ENCODE peak calls at places on chromosomes 16 and 17, in four cellular contexts. One of them, this sample, is unnamed.

GRCh38 chr16:27365142-27366089 is 36.6 kb upstream of the IL21R start:
- DNase-seq in retina: no peak
- DNase-seq in T-cell: no peak
- DNase-seq in Panc1: no peak
- DNase-seq in this sample: no peak

GRCh38 chr17:13557077-13557476 is 44.7 kb downstream of the HS3ST3A1 start:
- DNase-seq in retina: no peak
- DNase-seq in T-cell: no peak
- DNase-seq in Panc1: no peak
- DNase-seq in this sample: no peak

GRCh38 chr17:73738751-73739575 is 94.7 kb upstream of the SDK2 start:
- DNase-seq in retina: no peak
- DNase-seq in T-cell: no peak
- DNase-seq in Panc1: no peak
- DNase-seq in this sample: no peak

GRCh38 chr16:3004319-3004718 is 8.4 kb upstream of the CLDN9 start:
- DNase-seq in retina: no peak
- DNase-seq in T-cell: no peak
- DNase-seq in Panc1: no peak
- DNase-seq in this sample: no peak

GRCh38 chr16:85055503-85056210 is 28.1 kb downstream of the KIAA0513 start:
- DNase-seq in retina: no peak
- DNase-seq in T-cell: peak
- DNase-seq in Panc1: no peak
- DNase-seq in this sample: peak

GRCh38 chr17:62671553-62671952 is 44.1 kb downstream of the MRC2 start:
- DNase-seq in retina: no peak
- DNase-seq in T-cell: no peak
- DNase-seq in Panc1: no peak
- DNase-seq in this sample: no peak

GRCh38 chr17:72122668-72123495 is 2.1 kb downstream of the SOX9 start:
- DNase-seq in retina: peak
- DNase-seq in T-cell: no peak
- DNase-seq in Panc1: no peak
- DNase-seq in this sample: peak

GRCh38 chr16:15548482-15548891 is 94.5 kb downstream of the MARF1 start:
- DNase-seq in retina: no peak
- DNase-seq in T-cell: no peak
- DNase-seq in Panc1: no peak
- DNase-seq in this sample: no peak

GRCh38 chr16:89320717-89321501 is 103.4 kb downstream of the ZNF778 start:
- DNase-seq in retina: peak
- DNase-seq in T-cell: no peak
- DNase-seq in Panc1: no peak
- DNase-seq in this sample: no peak

GRCh38 chr16:86095906-86096485 is 197.0 kb downstream of the IRF8 start:
- DNase-seq in retina: no peak
- DNase-seq in T-cell: no peak
- DNase-seq in Panc1: no peak
- DNase-seq in this sample: no peak

GRCh38 chr16:24508614-24509013 is 30.8 kb upstream of the RBBP6 start:
- DNase-seq in retina: no peak
- DNase-seq in T-cell: no peak
- DNase-seq in Panc1: no peak
- DNase-seq in this sample: no peak

GRCh38 chr17:58513913-58514794 is at the start of gene MTMR4:
- DNase-seq in retina: peak
- DNase-seq in T-cell: peak
- DNase-seq in Panc1: no peak
- DNase-seq in this sample: peak

GRCh38 chr16:79417465-79418093 is 183.0 kb downstream of the MAF start:
- DNase-seq in retina: peak
- DNase-seq in T-cell: no peak
- DNase-seq in Panc1: no peak
- DNase-seq in this sample: no peak

GRCh38 chr16:87324411-87325275 is 7.5 kb upstream of the C16orf95 start:
- DNase-seq in retina: peak
- DNase-seq in T-cell: peak
- DNase-seq in Panc1: no peak
- DNase-seq in this sample: peak

GRCh38 chr16:25625620-25626019 is 66.1 kb upstream of the HS3ST4 start:
- DNase-seq in retina: no peak
- DNase-seq in T-cell: no peak
- DNase-seq in Panc1: no peak
- DNase-seq in this sample: no peak

GRCh38 chr17:73118876-73119485 is 26.5 kb upstream of the SLC39A11 start:
- DNase-seq in retina: peak
- DNase-seq in T-cell: no peak
- DNase-seq in Panc1: no peak
- DNase-seq in this sample: no peak

GRCh38 chr17:45229681-45230409 is 8.2 kb downstream of the FMNL1 start:
- DNase-seq in retina: no peak
- DNase-seq in T-cell: no peak
- DNase-seq in Panc1: no peak
- DNase-seq in this sample: peak

GRCh38 chr17:55774834-55775233 is 24.0 kb downstream of the PCTP start:
- DNase-seq in retina: peak
- DNase-seq in T-cell: no peak
- DNase-seq in Panc1: no peak
- DNase-seq in this sample: no peak

This sample was measured in GM13977.